ENCODE peak calls at places on chromosomes 13 and 19, in six cellular contexts. A, V, Z, X, J and G are unnamed samples.

GRCh38 chr13:101412076-101412475 is 4.2 kb downstream of the NALCN start:
- DNase-seq in X (no peak), J (no peak), Z (no peak), A (no peak), V (no peak), G (no peak)

GRCh38 chr13:41565221-41565620 is 107.9 kb downstream of the RGCC start:
- DNase-seq in X (no peak), J (no peak), Z (no peak), V (no peak), A (no peak), G (no peak)

GRCh38 chr13:76339649-76340048 is 546.6 kb downstream of the KCTD12 start:
- DNase-seq in X (no peak), J (no peak), V (no peak), Z (no peak), A (no peak), G (no peak)

GRCh38 chr13:43805071-43805468 is 18.3 kb upstream of the ENOX1 start:
- DNase-seq in Z (no peak), J (peak), A (no peak), V (no peak), X (no peak), G (no peak)

GRCh38 chr19:39297931-39298634 is 1.9 kb downstream of the IFNL1 start:
- DNase-seq in A (peak), X (no peak), J (no peak), V (no peak), Z (peak), G (no peak)

GRCh38 chr19:30224689-30225606 is 147.2 kb upstream of the ZNF536 start:
- DNase-seq in A (peak), V (no peak), Z (peak), J (peak), X (no peak), G (no peak)

GRCh38 chr13:40388617-40389016 is 277.8 kb downstream of the FOXO1 start:
- DNase-seq in A (peak), J (no peak), Z (peak), V (no peak), X (no peak), G (no peak)

GRCh38 chr13:87999791-88000190 is 328.6 kb downstream of the SLITRK5 start:
- DNase-seq in V (no peak), A (no peak), J (no peak), Z (no peak), X (no peak), G (no peak)

GRCh38 chr19:14031719-14032480 is at the start of gene IL27RA:
- DNase-seq in J (peak), V (peak), A (peak), Z (peak), X (no peak), G (peak)

GRCh38 chr19:41416194-41416674 is 10.9 kb downstream of the B3GNT8 start:
- DNase-seq in X (no peak), J (no peak), A (no peak), Z (no peak), V (no peak), G (no peak)

GRCh38 chr19:28705008-28705407 is 507.9 kb downstream of the UQCRFS1 start:
- DNase-seq in A (no peak), Z (no peak), X (no peak), V (no peak), J (peak), G (no peak)

GRCh38 chr19:10088949-10089554 is 2.9 kb downstream of the SHFL start:
- DNase-seq in A (no peak), V (no peak), J (no peak), X (no peak), Z (no peak), G (no peak)

GRCh38 chr13:23979361-23980159 is 82.3 kb upstream of the C1QTNF9B start:
- DNase-seq in X (peak), Z (peak), A (peak), J (peak), V (peak), G (peak)

GRCh38 chr13:60627071-60627686 is 230.2 kb downstream of the TDRD3 start:
- DNase-seq in X (no peak), A (peak), V (peak), J (peak), Z (no peak), G (no peak)

GRCh38 chr13:106182404-106182803 is 353.1 kb downstream of the EFNB2 start:
- DNase-seq in X (no peak), A (no peak), J (no peak), V (no peak), Z (no peak), G (no peak)

GRCh38 chr13:84265365-84265764 is 383.1 kb upstream of the SLITRK1 start:
- DNase-seq in Z (no peak), X (no peak), A (peak), J (no peak), V (no peak), G (no peak)

GRCh38 chr19:4914736-4915501 is 5.6 kb downstream of the UHRF1 start:
- DNase-seq in Z (no peak), J (peak), V (peak), A (no peak), X (no peak), G (no peak)

GRCh38 chr13:46926856-46927625 is 30.2 kb upstream of the HTR2A start:
- DNase-seq in V (no peak), Z (no peak), X (no peak), A (no peak), J (no peak), G (no peak)

GRCh38 chr13:54975676-54976075 is 1947.1 kb downstream of the OLFM4 start:
- DNase-seq in X (no peak), V (no peak), J (no peak), Z (no peak), A (no peak), G (no peak)

GRCh38 chr13:93473441-93474270 is 247.0 kb downstream of the GPC6 start:
- DNase-seq in V (no peak), Z (no peak), X (no peak), J (no peak), A (no peak), G (no peak)

GRCh38 chr19:46271488-46272197 is 25.2 kb upstream of the HIF3A start:
- DNase-seq in Z (no peak), V (no peak), J (peak), X (no peak), A (peak), G (no peak)

GRCh38 chr13:26344980-26345379 is 91.1 kb downstream of the CDK8 start:
- DNase-seq in A (no peak), V (peak), J (no peak), Z (no peak), X (no peak), G (no peak)
- TF ChIP-seq POLR2A in A (no peak), V (no peak), J (no peak), Z (no peak), X (no peak), G (no peak)

GRCh38 chr19:16115309-16116039 is 3.8 kb downstream of the RAB8A start:
- DNase-seq in J (no peak), X (no peak), Z (no peak), V (no peak), A (no peak), G (no peak)

GRCh38 chr19:16111909-16112752 is 442 bp downstream of the RAB8A start:
- DNase-seq in A (no peak), X (no peak), V (peak), J (no peak), Z (peak), G (no peak)

GRCh38 chr19:16112778-16113177 is 1.1 kb downstream of the RAB8A start:
- DNase-seq in Z (no peak), X (no peak), J (no peak), V (peak), A (no peak), G (no peak)

GRCh38 chr19:16113727-16114126 is 2.0 kb downstream of the RAB8A start:
- DNase-seq in Z (no peak), V (peak), X (no peak), J (no peak), A (no peak), G (no peak)

DNA sequence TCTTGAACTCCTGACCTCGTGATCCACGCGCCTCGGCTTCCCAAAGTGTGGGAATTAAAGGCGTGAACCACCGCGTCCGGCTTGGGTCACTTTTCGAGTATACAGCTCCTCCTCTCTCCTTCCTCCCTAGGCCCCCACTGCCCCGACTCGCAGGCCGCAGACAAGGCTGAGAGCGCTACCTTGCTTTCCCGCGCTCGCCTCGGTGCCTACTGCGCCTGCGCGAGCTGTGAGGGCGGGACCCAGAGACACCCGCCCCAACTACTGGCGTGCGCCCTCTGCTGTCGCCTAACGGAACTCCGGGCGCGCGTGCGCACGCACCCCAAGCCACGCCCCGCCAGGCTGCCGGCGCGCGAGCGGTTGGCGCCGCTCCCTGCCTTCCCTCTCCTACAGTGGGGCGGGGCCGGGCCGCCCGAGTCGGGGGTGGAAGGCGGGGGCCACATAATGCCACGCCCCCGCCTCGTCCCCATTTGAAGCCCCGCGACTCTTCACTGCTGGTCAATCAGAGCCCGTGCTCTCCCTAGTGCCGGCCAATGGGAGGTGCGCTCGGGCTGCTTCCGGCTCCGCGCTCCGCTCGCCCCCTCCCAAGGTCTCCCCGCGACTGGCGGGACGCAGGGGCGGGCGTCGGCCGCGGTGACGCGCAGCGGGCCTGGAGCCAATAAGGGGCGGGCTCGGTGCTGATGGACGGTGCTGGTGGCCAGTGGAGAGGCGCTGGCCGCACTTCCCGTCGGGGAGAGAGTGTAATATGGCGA is at the start of gene RAB8A:
- DNase-seq in Z (peak), X (peak), A (peak), V (peak), J (peak), G (peak)
- TF ChIP-seq POLR2A in Z (no peak), X (no peak), A (peak), V (peak), J (peak), G (peak)

DNA sequence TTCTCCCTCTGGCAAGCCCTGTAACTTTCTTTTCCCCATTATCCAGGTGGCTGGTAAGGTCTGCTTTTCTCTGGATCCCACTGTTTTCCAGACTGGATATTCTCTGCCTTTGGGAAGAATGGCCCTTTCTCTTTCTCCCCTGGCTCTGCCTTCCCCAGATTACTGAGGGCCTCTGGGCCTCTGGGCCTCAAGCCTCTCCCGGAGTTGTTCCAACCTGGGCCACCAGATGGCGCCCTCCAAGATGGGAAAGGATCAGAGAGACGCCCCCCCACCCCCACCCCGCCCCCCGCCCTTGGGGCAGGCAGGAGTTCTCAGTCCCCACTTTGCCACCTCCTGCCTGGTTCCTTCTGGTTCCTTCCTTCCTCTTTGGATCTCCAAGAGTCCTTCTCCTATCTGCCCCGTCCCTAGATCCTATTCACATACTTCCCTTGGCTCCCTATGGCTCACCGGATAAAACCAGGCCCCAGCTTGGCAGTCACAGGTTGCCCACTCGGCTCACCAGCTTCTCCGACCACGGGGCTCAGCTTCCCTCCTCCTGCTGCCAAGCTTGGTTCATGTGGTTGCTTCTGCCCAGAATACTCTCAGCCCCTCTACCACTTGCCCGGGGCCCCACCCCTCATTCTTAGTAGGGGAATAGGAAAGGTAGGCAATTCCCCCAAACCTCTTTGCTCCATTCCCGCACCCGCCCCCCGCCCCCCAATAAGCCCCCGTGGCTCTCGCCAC is 13.0 kb downstream of the EPS8L1 start:
- DNase-seq in V (peak), X (peak), Z (peak), J (peak), A (peak), G (peak)
- TF ChIP-seq POLR2A in V (no peak), X (no peak), Z (no peak), J (no peak), A (no peak), G (no peak)

GRCh38 chr19:35348909-35349611 is 1.4 kb downstream of the FFAR1 start:
- DNase-seq in Z (peak), V (no peak), J (no peak), A (no peak), X (peak), G (no peak)

GRCh38 chr19:35347930-35348298 is 212 bp downstream of the FFAR1 start:
- DNase-seq in J (no peak), A (no peak), V (no peak), Z (no peak), X (peak), G (no peak)

GRCh38 chr19:35345671-35346111 is 2.0 kb upstream of the FFAR1 start:
- DNase-seq in V (no peak), A (no peak), X (peak), J (no peak), Z (peak), G (no peak)

GRCh38 chr19:35346193-35347052 is 1.3 kb upstream of the FFAR1 start:
- DNase-seq in X (peak), A (no peak), J (no peak), V (no peak), Z (peak), G (no peak)

GRCh38 chr19:35347171-35347929 is at the start of gene FFAR1:
- DNase-seq in V (no peak), J (no peak), A (no peak), X (peak), Z (peak), G (no peak)
- TF ChIP-seq POLR2A in V (no peak), J (no peak), A (no peak), X (no peak), Z (no peak), G (no peak)